ENCODE peak calls at places on chromosomes 12 and 14, in ten cellular contexts. F is non-pigmented ciliary epithelial cell; V is nephron progenitor cell; J is NCI-H146; Y is sigmoid colon; G is islet precursor cell; T is progenitor cell of endocrine pancreas; N is uterus; R is T-helper 2 cell treated with Interferon-gamma antibody and Interleukin-4, amounts not matched to agents 5 μg/mL and 100 μg/mL, for 36 hours; A is left ventricle myocardium inferior. D is an unnamed sample.

GRCh38 chr12:103956515-103957027 is 9.1 kb upstream of the TDG start:
- DNase-seq in A (no peak), T (no peak), V (no peak), N (no peak), Y (no peak), F (no peak), G (no peak), J (peak), R (no peak), D (no peak)

GRCh38 chr14:59213368-59214315 is 25.2 kb downstream of the DAAM1 start:
- DNase-seq in Y (no peak), G (no peak), F (no peak), J (peak), R (no peak), T (no peak), A (no peak), V (no peak), N (no peak), D (no peak)

GRCh38 chr14:76595266-76595665 is 166.0 kb upstream of the VASH1 start:
- DNase-seq in R (no peak), Y (no peak), A (no peak), V (no peak), T (no peak), N (no peak), F (no peak), J (no peak), G (peak), D (no peak)

GRCh38 chr12:25977047-25977446 is 18.6 kb downstream of the RASSF8 start:
- DNase-seq in N (peak), T (no peak), F (no peak), G (no peak), J (no peak), A (no peak), Y (peak), R (no peak), V (no peak), D (peak)

GRCh38 chr12:80632835-80633234 is 74.6 kb upstream of the MYF6 start:
- DNase-seq in F (no peak), A (no peak), Y (no peak), V (peak), T (no peak), N (no peak), R (no peak), J (peak), G (peak), D (no peak)

GRCh38 chr12:113095405-113095804 is 38.9 kb downstream of the DTX1 start:
- DNase-seq in V (no peak), N (no peak), Y (no peak), F (no peak), A (no peak), R (no peak), J (no peak), G (no peak), T (no peak), D (no peak)

GRCh38 chr14:98412431-98412830 is 859.6 kb downstream of the BCL11B start:
- DNase-seq in Y (no peak), V (no peak), J (no peak), R (no peak), T (no peak), A (no peak), G (no peak), N (no peak), F (no peak), D (no peak)

GRCh38 chr12:92859650-92860386 is 69.3 kb downstream of the EEA1 start:
- DNase-seq in R (no peak), Y (no peak), G (no peak), F (no peak), J (peak), T (no peak), V (no peak), N (no peak), A (no peak), D (no peak)

GRCh38 chr14:100019156-100019882 is 45.9 kb upstream of the EVL start:
- DNase-seq in A (no peak), T (no peak), Y (no peak), F (no peak), N (no peak), G (peak), R (no peak), J (no peak), V (peak), D (no peak)

GRCh38 chr14:77872971-77873370 is 73.1 kb downstream of the ADCK1 start:
- DNase-seq in J (no peak), A (no peak), V (no peak), F (no peak), T (no peak), R (no peak), Y (peak), N (no peak), G (no peak), D (no peak)

GRCh38 chr12:87303396-87304012 is 725.7 kb downstream of the C12orf50 start:
- DNase-seq in T (no peak), N (no peak), V (no peak), R (no peak), G (no peak), J (no peak), A (no peak), F (no peak), Y (no peak), D (no peak)

GRCh38 chr12:123141615-123142517 is 9.0 kb downstream of the PITPNM2 start:
- DNase-seq in N (peak), J (no peak), R (no peak), Y (peak), F (peak), G (peak), A (peak), V (peak), T (no peak), D (peak)

GRCh38 chr12:105466901-105467598 is 136.6 kb downstream of the C12orf75 start:
- DNase-seq in F (no peak), A (no peak), G (no peak), V (no peak), J (no peak), Y (no peak), N (no peak), R (no peak), T (no peak), D (no peak)

GRCh38 chr14:68262567-68262966 is 443.0 kb downstream of the RAD51B start:
- DNase-seq in F (no peak), J (no peak), N (no peak), Y (no peak), G (no peak), T (no peak), V (no peak), A (no peak), R (no peak), D (no peak)

GRCh38 chr12:82567688-82568087 is 119.0 kb upstream of the TMTC2 start:
- DNase-seq in G (no peak), T (no peak), A (no peak), F (no peak), V (no peak), J (no peak), Y (no peak), R (no peak), N (no peak), D (no peak)

GRCh38 chr12:124466200-124467128 is 100.9 kb downstream of the NCOR2 start:
- DNase-seq in V (no peak), G (no peak), R (peak), N (no peak), A (peak), T (no peak), Y (no peak), F (peak), J (no peak), D (no peak)

GRCh38 chr12:47903151-47903611 is 1.6 kb downstream of the VDR start:
- DNase-seq in N (no peak), J (no peak), V (no peak), Y (peak), F (peak), G (no peak), T (no peak), A (no peak), R (no peak), D (peak)

GRCh38 chr14:89270439-89271227 is 146.4 kb downstream of the FOXN3 start:
- DNase-seq in J (no peak), R (no peak), Y (no peak), V (no peak), A (no peak), T (no peak), F (no peak), G (no peak), N (no peak), D (no peak)

GRCh38 chr12:70637686-70638085 is 457 bp upstream of the PTPRB start:
- DNase-seq in N (no peak), Y (no peak), V (no peak), A (no peak), J (no peak), T (no peak), R (no peak), G (no peak), F (no peak), D (no peak)

GRCh38 chr14:105495990-105496830 is 5.2 kb downstream of the TEDC1 start:
- DNase-seq in F (no peak), R (no peak), V (no peak), Y (no peak), G (no peak), A (peak), J (no peak), T (no peak), N (no peak), D (no peak)

GRCh38 chr14:90522585-90523191 is 125.9 kb downstream of the CALM1 start:
- DNase-seq in A (peak), F (no peak), T (no peak), G (no peak), V (no peak), R (no peak), N (peak), Y (peak), J (peak), D (no peak)

GRCh38 chr14:65101631-65102440 is 481 bp downstream of the MAX start:
- DNase-seq in F (no peak), J (no peak), R (no peak), T (peak), A (peak), Y (no peak), G (peak), V (peak), N (peak), D (no peak)

GRCh38 chr12:646303-647038 is 16.8 kb downstream of the NINJ2 start:
- DNase-seq in A (peak), Y (peak), T (no peak), J (no peak), G (no peak), R (no peak), V (no peak), F (no peak), N (peak), D (no peak)

GRCh38 chr14:96252323-96253052 is 3.5 kb upstream of the BDKRB1 start:
- DNase-seq in T (no peak), A (no peak), F (no peak), J (peak), R (no peak), G (no peak), N (no peak), Y (no peak), V (no peak), D (no peak)

GRCh38 chr14:75720828-75721227 is 59.8 kb downstream of the TTLL5 start:
- DNase-seq in F (no peak), T (no peak), A (peak), V (no peak), N (peak), R (no peak), Y (peak), J (no peak), G (no peak), D (peak)

GRCh38 chr12:66829660-66830325 is 150.9 kb upstream of the GRIP1 start:
- DNase-seq in Y (no peak), V (no peak), F (no peak), T (no peak), R (no peak), N (no peak), G (no peak), A (no peak), J (no peak), D (no peak)

GRCh38 chr14:66383271-66383670 is 102.9 kb upstream of the CCDC196 start:
- DNase-seq in V (peak), F (no peak), Y (no peak), G (peak), R (no peak), N (no peak), T (no peak), A (no peak), J (no peak), D (no peak)

GRCh38 chr14:94370524-94370910 is 17.9 kb downstream of the SERPINA1 start:
- DNase-seq in R (no peak), G (peak), T (no peak), N (no peak), Y (peak), J (no peak), A (no peak), F (no peak), V (no peak), D (no peak)

GRCh38 chr14:75542585-75543091 is 20.4 kb downstream of the BATF start:
- DNase-seq in F (no peak), N (no peak), Y (peak), J (no peak), V (no peak), T (no peak), R (peak), G (peak), A (peak), D (no peak)

GRCh38 chr14:24095196-24096068 is 1.3 kb downstream of the PCK2 start:
- DNase-seq in A (peak), J (peak), G (peak), T (no peak), V (peak), F (no peak), R (peak), N (peak), Y (no peak), D (no peak)

GRCh38 chr12:115570271-115570777 is 707.2 kb downstream of the MED13L start:
- DNase-seq in F (peak), J (no peak), T (no peak), V (no peak), N (no peak), Y (no peak), G (no peak), R (no peak), A (no peak), D (peak)

GRCh38 chr14:105507247-105507646 is 16.2 kb downstream of the TEDC1 start:
- DNase-seq in V (no peak), G (no peak), N (no peak), R (no peak), F (no peak), T (no peak), A (no peak), Y (peak), J (no peak), D (no peak)